ENCODE peak calls at places on chromosomes 4 and X, in four cellular contexts. Q, A, Y and F are unnamed samples.

GRCh38 chr4:13238936-13239335 is 245.2 kb downstream of the RAB28 start:
- DNase-seq in Q (peak), A (no peak), Y (no peak), F (no peak)

GRCh38 chrX:72021975-72022374 is 109.7 kb downstream of the RTL5 start:
- DNase-seq in Q (peak), A (no peak), Y (no peak), F (no peak)

GRCh38 chr4:185591679-185592141 is 56.4 kb upstream of the PDLIM3 start:
- DNase-seq in Q (no peak), A (no peak), Y (no peak), F (no peak)

GRCh38 chr4:23401572-23401971 is 488.3 kb downstream of the PPARGC1A start:
- DNase-seq in Q (no peak), A (no peak), Y (no peak), F (no peak)

GRCh38 chr4:186702940-186703339 is 20.7 kb downstream of the FAT1 start:
- DNase-seq in Q (no peak), A (no peak), Y (no peak), F (no peak)

GRCh38 chrX:114782925-114783324 is 199.0 kb downstream of the HTR2C start:
- DNase-seq in Q (no peak), A (no peak), Y (no peak), F (no peak)

GRCh38 chrX:108171671-108172070 is 80.1 kb downstream of the ATG4A start:
- DNase-seq in Q (no peak), A (no peak), Y (no peak), F (no peak)

GRCh38 chr4:100356172-100356571 is 161.7 kb downstream of the EMCN start:
- DNase-seq in Q (peak), A (no peak), Y (no peak), F (no peak)

GRCh38 chr4:87908341-87908740 is 67.2 kb upstream of the SPP1 start:
- DNase-seq in Q (no peak), A (no peak), Y (no peak), F (no peak)

GRCh38 chr4:109302366-109303140 is at the start of gene COL25A1:
- DNase-seq in Q (peak), A (peak), Y (peak), F (no peak)

GRCh38 chr4:139740531-139741041 is 75.0 kb downstream of the MGST2 start:
- DNase-seq in Q (peak), A (peak), Y (peak), F (peak)

GRCh38 chr4:70601422-70602039 is 9.5 kb downstream of the AMBN start:
- DNase-seq in Q (peak), A (no peak), Y (peak), F (no peak)

GRCh38 chr4:40651280-40651679 is 21.6 kb upstream of the RBM47 start:
- DNase-seq in Q (no peak), A (no peak), Y (no peak), F (no peak)

GRCh38 chr4:40661803-40662202 is 32.1 kb upstream of the RBM47 start:
- DNase-seq in Q (no peak), A (no peak), Y (no peak), F (no peak)

GRCh38 chr4:40656221-40656863 is 26.7 kb upstream of the RBM47 start:
- DNase-seq in Q (no peak), A (no peak), Y (no peak), F (no peak)
- H3K4me3 ChIP-seq in Q (no peak), A (no peak), Y (no peak), F (no peak)

GRCh38 chr4:150256841-150257273 is 178.6 kb downstream of the DCLK2 start:
- DNase-seq in Q (no peak), A (no peak), Y (no peak), F (no peak)

GRCh38 chr4:150253416-150253815 is 175.2 kb downstream of the DCLK2 start:
- DNase-seq in Q (no peak), A (no peak), Y (no peak), F (no peak)

GRCh38 chr4:150257338-150257737 is 179.1 kb downstream of the DCLK2 start:
- DNase-seq in Q (no peak), A (no peak), Y (no peak), F (no peak)

GRCh38 chr4:150253965-150254364 is 175.7 kb downstream of the DCLK2 start:
- DNase-seq in Q (no peak), A (no peak), Y (no peak), F (no peak)

DNA sequence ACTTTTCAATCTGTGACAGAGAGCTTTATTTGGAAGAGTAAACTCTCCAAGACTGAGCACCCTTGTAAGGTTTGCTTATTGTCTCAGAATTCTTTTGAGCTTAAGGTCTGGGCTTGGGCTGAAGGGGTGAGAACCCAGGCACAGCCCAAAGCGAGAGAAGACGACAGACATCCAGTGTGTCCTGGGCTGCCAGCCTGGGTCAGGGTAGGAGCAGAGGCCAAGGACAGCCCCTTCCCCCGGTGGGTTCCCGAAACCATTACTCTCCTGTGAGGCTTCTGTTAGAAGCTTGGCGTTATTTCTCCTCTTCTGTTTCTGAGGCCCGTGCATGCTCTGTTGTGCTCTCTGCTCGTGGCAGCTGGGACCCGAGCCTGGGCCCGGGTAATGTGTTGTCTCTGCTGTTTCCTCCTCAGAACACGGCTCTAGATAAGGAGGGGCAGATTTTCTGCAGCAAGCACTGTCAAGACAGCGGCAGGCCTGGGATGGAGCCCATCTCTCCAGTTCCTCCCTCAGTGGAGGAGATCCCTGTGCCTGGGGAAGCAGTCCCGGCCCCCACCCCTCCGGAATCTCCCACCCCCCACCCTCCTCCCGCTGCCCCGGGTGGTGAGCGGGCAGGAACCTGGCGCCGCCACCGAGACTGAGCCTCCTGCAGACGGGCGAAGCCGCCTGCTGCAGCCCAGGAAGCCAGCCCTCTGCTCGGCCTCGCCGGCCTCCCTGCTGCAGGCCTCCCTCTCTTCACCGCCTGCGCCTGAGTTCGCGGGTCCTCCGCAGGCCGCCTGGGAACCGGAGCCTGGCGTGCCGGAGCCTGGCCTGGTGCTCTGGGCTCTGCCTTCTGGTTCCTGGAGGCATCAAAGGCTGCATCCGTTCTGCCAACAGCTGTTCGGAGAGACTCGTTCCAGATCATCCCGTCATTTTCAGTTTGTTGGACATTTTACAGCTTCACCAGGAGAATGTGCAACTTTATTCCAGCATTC is 177.7 kb downstream of the DCLK2 start:
- DNase-seq in Q (no peak), A (no peak), Y (no peak), F (no peak)
- H3K4me3 ChIP-seq in Q (no peak), A (no peak), Y (no peak), F (no peak)

DNA sequence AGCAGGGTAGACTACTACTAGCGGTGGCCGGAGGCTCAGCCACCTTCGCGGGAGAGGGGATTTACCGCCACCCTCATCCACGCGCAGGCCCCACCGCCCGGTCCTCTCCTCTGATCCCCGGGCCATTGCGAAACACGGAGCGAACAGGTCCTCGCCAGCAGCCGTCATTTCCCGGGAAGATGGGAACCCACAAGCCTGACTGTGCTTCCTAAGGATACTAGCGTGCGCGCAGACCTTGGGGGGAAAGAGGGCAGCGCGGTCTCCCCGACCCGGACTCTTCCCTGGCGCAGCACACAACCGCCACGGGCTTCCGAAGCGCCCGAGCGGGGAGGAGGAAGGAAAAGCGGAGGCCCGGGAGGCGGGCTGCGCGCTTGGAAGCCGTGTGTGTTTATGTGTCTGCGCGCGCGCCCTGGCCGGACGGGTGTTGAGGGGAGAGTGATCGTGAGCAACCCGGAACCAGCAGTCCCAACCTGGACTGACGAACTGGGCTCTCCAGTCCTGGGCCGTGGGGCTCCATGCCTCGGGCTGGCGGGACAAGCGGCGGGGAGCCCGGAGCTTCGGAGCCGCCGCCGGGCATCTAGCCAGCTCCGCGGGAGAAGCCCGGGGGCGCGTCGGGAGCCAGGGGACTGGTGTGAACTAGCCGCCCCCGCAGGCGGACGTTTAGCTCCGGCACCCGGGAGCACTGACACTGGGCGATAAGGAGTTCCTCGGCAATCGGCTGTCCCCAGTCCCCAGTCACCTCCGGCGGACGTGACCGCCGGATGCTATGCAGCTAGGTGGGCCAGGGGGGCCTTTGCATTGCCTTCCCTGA is 74.6 kb upstream of the BCOR start:
- DNase-seq in Q (no peak), A (peak), Y (peak), F (no peak)
- H3K4me3 ChIP-seq in Q (no peak), A (peak), Y (peak), F (peak)

DNA sequence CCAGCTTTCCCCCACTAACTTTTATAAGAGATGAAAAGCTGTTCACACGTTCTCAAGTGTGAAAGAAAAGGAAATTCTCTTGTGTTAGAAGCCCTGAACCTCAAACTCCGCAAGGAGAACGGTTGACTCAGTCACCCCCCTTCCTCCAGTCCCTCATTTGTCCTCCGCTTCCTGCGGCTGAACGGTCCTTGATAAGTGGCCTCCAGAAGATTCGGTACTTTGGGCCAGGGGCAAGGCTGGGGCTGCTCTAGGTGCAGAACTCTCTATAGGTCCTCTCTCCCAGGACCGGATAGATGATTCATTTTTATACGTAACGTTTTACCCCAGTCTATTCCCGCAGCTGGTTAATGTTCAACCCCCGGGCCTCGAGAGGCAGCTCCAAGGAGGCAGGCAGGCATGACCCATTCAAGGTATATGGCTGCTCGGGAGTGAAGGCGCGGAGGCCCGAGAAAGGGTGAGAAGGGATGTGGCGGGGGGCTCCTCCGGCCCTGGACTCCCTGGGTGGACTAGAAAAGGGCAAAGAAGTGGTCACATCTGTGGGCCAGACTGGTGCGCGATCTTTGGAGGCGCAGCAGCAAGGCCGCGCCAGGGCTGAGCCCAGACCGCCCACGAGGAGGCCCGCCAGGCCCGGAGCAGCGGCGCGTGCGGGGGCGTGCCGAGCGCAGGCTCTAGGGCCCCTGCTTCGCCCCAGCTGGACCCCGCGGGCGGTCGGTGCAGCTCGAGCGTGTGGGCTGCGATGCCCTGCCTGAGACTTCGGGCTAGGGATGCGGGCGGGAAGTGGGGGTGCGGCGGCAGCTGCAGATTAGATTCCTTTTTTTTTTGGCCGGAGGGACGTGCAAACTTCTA is 11.7 kb downstream of the PITX2 start:
- DNase-seq in Q (no peak), A (no peak), Y (no peak), F (no peak)
- H3K4me3 ChIP-seq in Q (no peak), A (no peak), Y (no peak), F (no peak)

GRCh38 chr4:6605605-6606004 is 30.6 kb downstream of the MAN2B2 start:
- DNase-seq in Q (no peak), A (no peak), Y (no peak), F (no peak)

GRCh38 chr4:6603128-6603527 is 28.1 kb downstream of the MAN2B2 start:
- DNase-seq in Q (no peak), A (no peak), Y (no peak), F (no peak)

GRCh38 chr4:6607368-6608050 is 32.5 kb downstream of the MAN2B2 start:
- DNase-seq in Q (no peak), A (no peak), Y (no peak), F (no peak)

GRCh38 chr4:6606465-6607235 is 31.7 kb downstream of the MAN2B2 start:
- DNase-seq in Q (no peak), A (no peak), Y (no peak), F (no peak)

DNA sequence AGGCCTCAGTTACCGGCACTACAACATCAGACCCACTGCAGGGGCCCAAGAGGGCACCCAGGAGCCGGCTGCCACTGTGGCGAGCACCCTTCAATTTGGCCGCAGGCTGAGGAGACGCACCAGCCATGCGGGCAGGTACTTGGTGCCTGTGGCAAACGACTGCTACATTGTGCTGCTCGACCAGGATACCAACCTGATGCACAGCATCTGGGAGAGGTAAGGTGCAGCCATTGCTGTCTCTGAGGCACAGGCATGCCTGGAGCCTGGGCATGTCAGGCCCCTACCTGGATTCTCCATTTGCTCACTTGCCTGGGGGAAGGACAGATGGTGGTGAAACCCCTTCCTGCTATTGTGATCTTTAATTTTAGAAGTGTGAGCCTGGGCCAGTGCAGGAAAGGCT is 30.1 kb downstream of the MAN2B2 start:
- DNase-seq in Q (no peak), A (no peak), Y (no peak), F (no peak)
- H3K4me3 ChIP-seq in Q (no peak), A (no peak), Y (no peak), F (no peak)

GRCh38 chrX:13470680-13470967 is 98.8 kb upstream of the EGFL6 start:
- DNase-seq in Q (no peak), A (no peak), Y (no peak), F (no peak)

GRCh38 chrX:13471269-13471668 is 98.1 kb upstream of the EGFL6 start:
- DNase-seq in Q (peak), A (no peak), Y (no peak), F (no peak)

GRCh38 chrX:13473666-13474516 is 95.5 kb upstream of the EGFL6 start:
- DNase-seq in Q (peak), A (no peak), Y (no peak), F (no peak)

GRCh38 chrX:13469963-13470679 is 99.3 kb upstream of the EGFL6 start:
- DNase-seq in Q (peak), A (no peak), Y (no peak), F (peak)

GRCh38 chrX:13472975-13473665 is 96.3 kb upstream of the EGFL6 start:
- DNase-seq in Q (no peak), A (no peak), Y (no peak), F (no peak)
- H3K4me3 ChIP-seq in Q (peak), A (no peak), Y (no peak), F (no peak)